ENCODE peak calls at places on chromosomes 13 and 19, in four cellular contexts. One of them, this sample, is unnamed.

GRCh38 chr19:52735734-52736133 is 890 bp upstream of the ZNF611 start:
- DNase-seq in IMR-90: no peak
- DNase-seq in left ventricle myocardium superior: peak
- DNase-seq in stimulated activated CD4-positive, alpha-beta T cell treated with anti-CD3 and anti-CD28 coated beads, Interleukin-15, amount 100 ng/mL, for 1 hour: no peak
- DNase-seq in this sample: peak

GRCh38 chr19:28393574-28394336 is 819.2 kb downstream of the UQCRFS1 start:
- DNase-seq in IMR-90: no peak
- DNase-seq in stimulated activated CD4-positive, alpha-beta T cell treated with anti-CD3 and anti-CD28 coated beads, Interleukin-15, amount 100 ng/mL, for 1 hour: no peak
- DNase-seq in left ventricle myocardium superior: no peak
- DNase-seq in this sample: no peak

GRCh38 chr13:75715598-75716523 is 79.7 kb downstream of the LMO7 start:
- DNase-seq in left ventricle myocardium superior: no peak
- DNase-seq in stimulated activated CD4-positive, alpha-beta T cell treated with anti-CD3 and anti-CD28 coated beads, Interleukin-15, amount 100 ng/mL, for 1 hour: no peak
- DNase-seq in IMR-90: no peak
- DNase-seq in this sample: peak

GRCh38 chr19:29098863-29099481 is 114.0 kb downstream of the UQCRFS1 start:
- DNase-seq in left ventricle myocardium superior: peak
- DNase-seq in stimulated activated CD4-positive, alpha-beta T cell treated with anti-CD3 and anti-CD28 coated beads, Interleukin-15, amount 100 ng/mL, for 1 hour: no peak
- DNase-seq in IMR-90: peak
- DNase-seq in this sample: peak

GRCh38 chr19:17616961-17617806 is 61.7 kb downstream of the COLGALT1 start:
- DNase-seq in stimulated activated CD4-positive, alpha-beta T cell treated with anti-CD3 and anti-CD28 coated beads, Interleukin-15, amount 100 ng/mL, for 1 hour: no peak
- DNase-seq in left ventricle myocardium superior: no peak
- DNase-seq in IMR-90: peak
- DNase-seq in this sample: peak

GRCh38 chr19:58519087-58519354 is 589 bp downstream of the ZBTB45 start:
- DNase-seq in left ventricle myocardium superior: peak
- DNase-seq in stimulated activated CD4-positive, alpha-beta T cell treated with anti-CD3 and anti-CD28 coated beads, Interleukin-15, amount 100 ng/mL, for 1 hour: no peak
- DNase-seq in IMR-90: peak
- DNase-seq in this sample: peak

GRCh38 chr19:18328340-18329034 is 5.6 kb upstream of the LSM4 start:
- DNase-seq in IMR-90: peak
- DNase-seq in stimulated activated CD4-positive, alpha-beta T cell treated with anti-CD3 and anti-CD28 coated beads, Interleukin-15, amount 100 ng/mL, for 1 hour: peak
- DNase-seq in left ventricle myocardium superior: peak
- DNase-seq in this sample: peak

GRCh38 chr13:66102864-66103263 is 1127.3 kb downstream of the PCDH9 start:
- DNase-seq in left ventricle myocardium superior: no peak
- DNase-seq in IMR-90: peak
- DNase-seq in stimulated activated CD4-positive, alpha-beta T cell treated with anti-CD3 and anti-CD28 coated beads, Interleukin-15, amount 100 ng/mL, for 1 hour: no peak
- DNase-seq in this sample: no peak

GRCh38 chr19:485583-486236 is 10.6 kb upstream of the MADCAM1 start:
- DNase-seq in left ventricle myocardium superior: peak
- DNase-seq in IMR-90: no peak
- DNase-seq in stimulated activated CD4-positive, alpha-beta T cell treated with anti-CD3 and anti-CD28 coated beads, Interleukin-15, amount 100 ng/mL, for 1 hour: no peak
- DNase-seq in this sample: peak

GRCh38 chr13:69485991-69486592 is 621.5 kb upstream of the ATXN8OS start:
- DNase-seq in stimulated activated CD4-positive, alpha-beta T cell treated with anti-CD3 and anti-CD28 coated beads, Interleukin-15, amount 100 ng/mL, for 1 hour: no peak
- DNase-seq in left ventricle myocardium superior: no peak
- DNase-seq in IMR-90: no peak
- DNase-seq in this sample: no peak

This sample was measured in fibroblast of villous mesenchyme.